ENCODE peak calls at places on chromosomes 11 and 22, in six cellular contexts. V is activated T-cell treated with anti-CD3 and anti-CD28 coated beads, Interleukin-2, amount 50 U/mL, for 1 hour; R is activated naive CD4-positive, alpha-beta T cell; S is glutamatergic neuron; D is ascending aorta; C is Panc1. N is an unnamed sample.
A peak's percentile ranks its signal among the peaks of the same experiment; 100 is the strongest.

GRCh38 chr11:66641834-66642233 is 3.3 kb downstream of the RBM4 start:
- DNase-seq in C (no peak), R (no peak), S (no peak), D (no peak), V (no peak), N (no peak)

GRCh38 chr11:42311504-42311903 is 852.1 kb upstream of the LRRC4C start:
- DNase-seq in S (no peak), R (no peak), V (no peak), C (no peak), D (no peak), N (no peak)

GRCh38 chr22:32583074-32583677 is 108.6 kb downstream of the FBXO7 start:
- DNase-seq in D (no peak), V (no peak), S (no peak), R (no peak), C (no peak), N (no peak)

GRCh38 chr11:107770546-107770945 is 58.7 kb upstream of the SLN start:
- DNase-seq in D (no peak), C (no peak), V (no peak), R (no peak), S (no peak), N (no peak)

GRCh38 chr22:17381237-17381913 is 12.1 kb downstream of the CECR2 start:
- DNase-seq in C (no peak), S (no peak), D (no peak), V (no peak), R (no peak), N (no peak)

GRCh38 chr11:117834068-117834810 is 9.7 kb upstream of the FXYD2 start:
- DNase-seq in S (no peak), R (no peak), V (no peak), C (no peak), D (no peak), N (no peak)

GRCh38 chr11:78995166-78995565 is 420.5 kb upstream of the NARS2 start:
- DNase-seq in D (no peak), S (no peak), V (no peak), R (no peak), C (no peak), N (no peak)

GRCh38 chr11:120835601-120836228 is 188.2 kb upstream of the TBCEL start:
- DNase-seq in S (no peak), D (no peak), V (no peak), R (no peak), C (no peak), N (no peak)

GRCh38 chr11:132126973-132127900 is 756.8 kb downstream of the NTM start:
- DNase-seq in S (no peak), C (peak; percentile 2), D (no peak), R (no peak), V (no peak), N (peak; percentile 20)

GRCh38 chr11:103631841-103632240 is 404.6 kb upstream of the DDI1 start:
- DNase-seq in D (no peak), R (no peak), V (no peak), S (no peak), C (no peak), N (no peak)